ENCODE peak calls at places on chromosomes 13 and 19, in seven cellular contexts. V is right lobe of liver, M is GM23338, U is AG04450, Q is nephron progenitor cell, R is cardiac muscle cell, A is left ventricle myocardium inferior. W is an unnamed sample.

GRCh38 chr19:1970806-1971502 is 30.0 kb downstream of the CSNK1G2 start:
- DNase-seq in R (no peak), U (no peak), A (no peak), V (no peak), M (no peak), Q (no peak), W (no peak)

GRCh38 chr19:7790416-7790815 is 27.4 kb downstream of the CLEC4M start:
- DNase-seq in U (no peak), Q (no peak), M (no peak), R (no peak), A (no peak), V (no peak), W (no peak)

GRCh38 chr19:36489920-36490415 is 607 bp upstream of the ZNF566 start:
- DNase-seq in Q (peak), U (peak), A (peak), M (peak), V (no peak), R (peak), W (peak)

GRCh38 chr19:58059003-58059671 is at the start of gene ZNF135:
- DNase-seq in R (peak), U (peak), A (peak), M (peak), Q (peak), V (peak), W (peak)

GRCh38 chr19:3788991-3789778 is 3.0 kb upstream of the MATK start:
- DNase-seq in U (no peak), A (no peak), Q (no peak), R (no peak), M (no peak), V (no peak), W (no peak)

GRCh38 chr13:51923983-51924539 is 62.3 kb downstream of the CCDC70 start:
- DNase-seq in V (no peak), M (peak), U (no peak), Q (no peak), R (no peak), A (no peak), W (no peak)

GRCh38 chr13:23753523-23753922 is 135.7 kb downstream of the MIPEP start:
- DNase-seq in R (no peak), M (peak), Q (no peak), V (no peak), U (no peak), A (no peak), W (no peak)

GRCh38 chr19:39372047-39372802 is 18.7 kb downstream of the PAF1 start:
- DNase-seq in U (peak), A (peak), V (no peak), R (no peak), M (no peak), Q (no peak), W (no peak)

GRCh38 chr19:31504221-31504620 is 155.0 kb upstream of the TSHZ3 start:
- DNase-seq in A (no peak), U (no peak), Q (no peak), R (no peak), M (no peak), V (no peak), W (no peak)

GRCh38 chr13:112943309-112944125 is 25.5 kb upstream of the MCF2L start:
- DNase-seq in M (peak), V (peak), A (peak), U (no peak), Q (peak), R (peak), W (peak)

GRCh38 chr19:35425682-35426081 is 22.4 kb upstream of the FFAR2 start:
- DNase-seq in U (no peak), A (no peak), Q (no peak), M (no peak), V (no peak), R (no peak), W (no peak)

GRCh38 chr13:52387721-52388120 is 18.3 kb downstream of the THSD1 start:
- DNase-seq in M (no peak), V (no peak), U (no peak), A (no peak), Q (no peak), R (no peak), W (no peak)

GRCh38 chr19:55239004-55239403 is 10.4 kb upstream of the TMEM86B start:
- DNase-seq in A (no peak), V (no peak), Q (no peak), M (no peak), R (no peak), U (no peak), W (no peak)

GRCh38 chr19:32224371-32225244 is 120.8 kb upstream of the ZNF507 start:
- DNase-seq in V (peak), R (peak), U (no peak), M (peak), A (peak), Q (peak), W (peak)

GRCh38 chr13:80047406-80047805 is 293.5 kb downstream of the SPRY2 start:
- DNase-seq in Q (no peak), A (no peak), V (no peak), U (peak), M (no peak), R (no peak), W (no peak)

GRCh38 chr13:39056018-39056417 is 17.8 kb downstream of the NHLRC3 start:
- DNase-seq in A (no peak), R (no peak), V (no peak), U (no peak), Q (no peak), M (no peak), W (no peak)

GRCh38 chr19:49120325-49120683 is 960 bp downstream of the PPFIA3 start:
- DNase-seq in V (no peak), R (no peak), Q (no peak), U (no peak), A (no peak), M (no peak), W (no peak)

GRCh38 chr19:53007200-53008054 is 6.3 kb upstream of the ERVV-1 start:
- DNase-seq in R (no peak), A (no peak), U (no peak), V (no peak), M (no peak), Q (no peak), W (no peak)

GRCh38 chr13:110014719-110015118 is 228.3 kb upstream of the IRS2 start:
- DNase-seq in A (no peak), R (no peak), V (no peak), Q (no peak), U (no peak), M (no peak), W (no peak)

GRCh38 chr19:38685666-38686529 is 38.4 kb downstream of the ACTN4 start:
- DNase-seq in V (no peak), U (no peak), A (no peak), R (peak), Q (no peak), M (peak), W (no peak)

GRCh38 chr13:111184685-111185401 is 69.7 kb downstream of the ARHGEF7 start:
- DNase-seq in Q (no peak), R (no peak), A (no peak), M (no peak), V (no peak), U (no peak), W (no peak)

GRCh38 chr19:50557009-50557613 is 11.1 kb downstream of the LRRC4B start:
- DNase-seq in U (no peak), Q (no peak), R (no peak), V (no peak), M (peak), A (no peak), W (no peak)

GRCh38 chr13:109451726-109452125 is 334.7 kb downstream of the IRS2 start:
- DNase-seq in M (no peak), Q (no peak), U (no peak), A (no peak), R (no peak), V (no peak), W (no peak)

GRCh38 chr13:52414963-52415362 is 9.0 kb upstream of the THSD1 start:
- DNase-seq in Q (no peak), V (no peak), M (no peak), R (no peak), A (no peak), U (no peak), W (no peak)

GRCh38 chr19:33240181-33240771 is 14.6 kb upstream of the SLC7A10 start:
- DNase-seq in A (no peak), M (no peak), V (peak), Q (no peak), R (no peak), U (no peak), W (no peak)

GRCh38 chr13:63449549-63449948 is 2033.9 kb upstream of the PCDH20 start:
- DNase-seq in V (no peak), M (no peak), Q (no peak), U (no peak), R (no peak), A (no peak), W (no peak)

GRCh38 chr19:2888739-2889224 is 11.9 kb upstream of the ZNF57 start:
- DNase-seq in M (peak), A (no peak), V (no peak), R (no peak), U (no peak), Q (no peak), W (no peak)

GRCh38 chr13:51997641-51998330 is 13.5 kb downstream of the ATP7B start:
- DNase-seq in R (peak), U (no peak), Q (no peak), A (no peak), M (peak), V (no peak), W (no peak)

GRCh38 chr13:97261254-97262015 is 39.3 kb downstream of the MBNL2 start:
- DNase-seq in Q (no peak), R (no peak), V (no peak), U (no peak), M (no peak), A (no peak), W (no peak)

GRCh38 chr13:28449826-28450773 is 44.8 kb downstream of the FLT1 start:
- DNase-seq in R (no peak), U (no peak), M (no peak), A (no peak), V (no peak), Q (peak), W (no peak)

GRCh38 chr13:31250435-31250834 is 50.7 kb downstream of the B3GLCT start:
- DNase-seq in M (no peak), A (no peak), Q (no peak), V (no peak), R (peak), U (no peak), W (no peak)

GRCh38 chr19:23409392-23410048 is 14.2 kb upstream of the ZNF91 start:
- DNase-seq in V (no peak), A (no peak), U (no peak), Q (no peak), M (no peak), R (no peak), W (no peak)

GRCh38 chr19:28980236-28980868 is 232.6 kb downstream of the UQCRFS1 start:
- DNase-seq in M (peak), V (no peak), Q (no peak), R (peak), U (no peak), A (no peak), W (no peak)
- TF ChIP-seq CTCF in M (peak), V (no peak), Q (peak), R (peak), U (peak), A (peak), W (peak)

GRCh38 chr13:82847595-82847994 is 1034.7 kb downstream of the SLITRK1 start:
- DNase-seq in U (no peak), R (no peak), V (no peak), Q (no peak), M (peak), A (no peak), W (no peak)
- TF ChIP-seq CTCF in U (no peak), R (no peak), V (peak), Q (no peak), M (peak), A (no peak), W (no peak)

GRCh38 chr13:87280139-87280538 is 391.0 kb upstream of the SLITRK5 start:
- DNase-seq in M (peak), A (no peak), Q (no peak), R (no peak), U (no peak), V (no peak), W (no peak)

GRCh38 chr13:87274209-87274819 is 396.9 kb upstream of the SLITRK5 start:
- DNase-seq in M (peak), U (peak), A (no peak), R (peak), Q (peak), V (no peak), W (peak)
- TF ChIP-seq CTCF in M (peak), U (peak), A (peak), R (peak), Q (peak), V (peak), W (peak)

DNA sequence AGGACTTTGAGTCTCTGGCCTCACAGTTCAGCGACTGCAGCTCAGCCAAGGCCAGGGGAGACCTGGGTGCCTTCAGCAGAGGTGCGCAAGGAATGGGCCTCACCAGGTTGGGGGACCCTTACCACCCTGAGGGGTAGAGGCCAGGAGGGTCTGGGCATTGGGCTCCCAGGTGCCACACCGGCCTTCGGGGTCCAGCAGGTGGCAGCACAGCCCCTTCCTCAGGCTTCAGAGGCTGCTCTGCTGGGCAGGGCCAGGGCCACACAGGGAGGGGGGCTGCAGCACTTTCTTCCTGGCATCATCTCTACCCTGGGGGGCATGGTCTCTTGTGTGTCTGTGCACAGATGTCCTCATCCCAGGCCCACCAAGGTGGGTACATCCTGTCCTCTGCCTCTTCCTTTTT is 12.9 kb downstream of the PIN1 start:
- DNase-seq in A (no peak), R (peak), U (no peak), V (no peak), Q (peak), M (peak), W (no peak)
- TF ChIP-seq CTCF in A (peak), R (peak), U (peak), V (peak), Q (peak), M (peak), W (peak)